ENCODE peak calls at places on chromosomes 3 and 15, in five cellular contexts. Q is Calu3, H is A172, M is Peyer's patch, Z is mesothelial cell of epicardium. P is an unnamed sample.

GRCh38 chr3:177831361-177831760 is 634.1 kb upstream of the TBL1XR1 start:
- DNase-seq in Q (no peak), H (no peak), M (no peak), Z (no peak), P (no peak)

GRCh38 chr3:9301798-9302197 is 52.4 kb upstream of the SRGAP3 start:
- DNase-seq in Q (no peak), H (no peak), M (no peak), Z (no peak), P (no peak)

GRCh38 chr3:10437272-10437994 is 68.0 kb downstream of the ATP2B2 start:
- DNase-seq in Q (no peak), H (peak), M (peak), Z (no peak), P (no peak)

GRCh38 chr3:67018789-67019525 is 20.9 kb downstream of the KBTBD8 start:
- DNase-seq in Q (no peak), H (no peak), M (peak), Z (no peak), P (no peak)

GRCh38 chr3:11370134-11370533 is 97.9 kb downstream of the ATG7 start:
- DNase-seq in Q (no peak), H (no peak), M (no peak), Z (no peak), P (no peak)

GRCh38 chr3:43023066-43023465 is 44.0 kb downstream of the GASK1A start:
- DNase-seq in Q (no peak), H (no peak), M (no peak), Z (no peak), P (no peak)

GRCh38 chr3:58293516-58293915 is 12.5 kb upstream of the RPP14 start:
- DNase-seq in Q (no peak), H (no peak), M (no peak), Z (no peak), P (no peak)

GRCh38 chr3:196323723-196324122 is 5.7 kb upstream of the DYNLT2B start:
- DNase-seq in Q (no peak), H (peak), M (no peak), Z (no peak), P (no peak)

GRCh38 chr3:188296761-188297689 is 143.1 kb downstream of the LPP start:
- DNase-seq in Q (peak), H (peak), M (no peak), Z (no peak), P (no peak)

GRCh38 chr3:5245927-5246326 is 58.4 kb downstream of the EDEM1 start:
- DNase-seq in Q (no peak), H (no peak), M (no peak), Z (no peak), P (no peak)

GRCh38 chr3:5239602-5240001 is 52.1 kb downstream of the EDEM1 start:
- DNase-seq in Q (no peak), H (peak), M (no peak), Z (no peak), P (no peak)

GRCh38 chr3:159726231-159726964 is 262.2 kb upstream of the IL12A start:
- DNase-seq in Q (peak), H (peak), M (no peak), Z (no peak), P (no peak)

GRCh38 chr3:55191911-55192787 is 264.3 kb upstream of the LRTM1 start:
- DNase-seq in Q (no peak), H (peak), M (no peak), Z (no peak), P (no peak)

GRCh38 chr3:46923559-46924350 is 46.2 kb downstream of the PTH1R start:
- DNase-seq in Q (peak), H (no peak), M (no peak), Z (no peak), P (no peak)

GRCh38 chr3:47337656-47338055 is 43.2 kb upstream of the PTPN23 start:
- DNase-seq in Q (no peak), H (no peak), M (no peak), Z (no peak), P (no peak)

GRCh38 chr3:176075046-176075445 is 1122.2 kb downstream of the TBL1XR1 start:
- DNase-seq in Q (no peak), H (no peak), M (no peak), Z (no peak), P (no peak)

GRCh38 chr15:63521405-63522142 is 17.2 kb downstream of the USP3 start:
- DNase-seq in Q (no peak), H (no peak), M (no peak), Z (no peak), P (no peak)

GRCh38 chr15:86892774-86893449 is 813.2 kb downstream of the AGBL1 start:
- DNase-seq in Q (no peak), H (peak), M (no peak), Z (no peak), P (no peak)

GRCh38 chr15:40398413-40398873 is 7.2 kb upstream of the IVD start:
- DNase-seq in Q (no peak), H (no peak), M (peak), Z (no peak), P (no peak)

GRCh38 chr15:93467327-93467726 is 378.3 kb upstream of the RGMA start:
- DNase-seq in Q (no peak), H (no peak), M (no peak), Z (no peak), P (no peak)

GRCh38 chr3:60579734-60580133 is 671.5 kb downstream of the FHIT start:
- DNase-seq in Q (no peak), H (peak), M (no peak), Z (no peak), P (no peak)

GRCh38 chr15:27258287-27258686 is 287.3 kb downstream of the GABRG3 start:
- DNase-seq in Q (no peak), H (no peak), M (no peak), Z (no peak), P (no peak)

GRCh38 chr3:183178833-183179549 is 16.5 kb upstream of the LAMP3 start:
- DNase-seq in Q (peak), H (peak), M (no peak), Z (no peak), P (no peak)

GRCh38 chr3:23442598-23443383 is 239.7 kb downstream of the UBE2E2 start:
- DNase-seq in Q (peak), H (no peak), M (no peak), Z (no peak), P (no peak)

GRCh38 chr15:95988574-95988887 is 342.0 kb upstream of the NR2F2 start:
- DNase-seq in Q (no peak), H (no peak), M (no peak), Z (no peak), P (no peak)

GRCh38 chr3:46998121-46998851 is 18.8 kb downstream of the NBEAL2 start:
- DNase-seq in Q (peak), H (no peak), M (peak), Z (no peak), P (no peak)

GRCh38 chr3:71564361-71564760 is 19.2 kb downstream of the FOXP1 start:
- DNase-seq in Q (no peak), H (no peak), M (no peak), Z (no peak), P (no peak)